ENCODE peak calls at places on chromosome 9, in nine cellular contexts. I is upper lobe of right lung, F is heart left ventricle, N is Peyer's patch, Q is neuronal stem cell, A is pancreas, R is neural progenitor cell, W is cardiac muscle cell, K is tibial artery. M is an unnamed sample. For H3K9me3, the result is how much of the 10 kb centered on the place peaks cover.

GRCh38 chr9:70091553-70091952 is 47.9 kb downstream of the MAMDC2 start:
- DNase-seq in Q (no peak), F (no peak), I (no peak), K (no peak), W (no peak), R (no peak), A (no peak), N (no peak), M (no peak)

GRCh38 chr9:76219555-76220151 is 174.6 kb downstream of the RFK start:
- DNase-seq in I (no peak), W (no peak), A (no peak), F (no peak), Q (no peak), K (no peak), N (no peak), R (peak), M (no peak)

GRCh38 chr9:117028103-117028858 is 341.2 kb downstream of the TRIM32 start:
- DNase-seq in N (no peak), F (no peak), R (peak), W (no peak), I (no peak), K (no peak), A (no peak), Q (no peak), M (no peak)

GRCh38 chr9:81108391-81108790 is 581.0 kb downstream of the TLE1 start:
- DNase-seq in K (no peak), F (no peak), A (no peak), R (no peak), I (no peak), Q (no peak), W (no peak), N (no peak), M (no peak)

GRCh38 chr9:25691786-25692185 is 13.5 kb upstream of the TUSC1 start:
- DNase-seq in F (no peak), Q (no peak), A (no peak), K (no peak), N (no peak), R (no peak), I (no peak), W (no peak), M (no peak)

GRCh38 chr9:107685399-107685798 is 195.8 kb upstream of the KLF4 start:
- DNase-seq in N (no peak), A (no peak), F (no peak), Q (no peak), I (no peak), R (no peak), K (no peak), W (no peak), M (no peak)

GRCh38 chr9:15696979-15697378 is 144.1 kb downstream of the CCDC171 start:
- DNase-seq in R (no peak), Q (no peak), A (no peak), I (no peak), W (no peak), K (no peak), N (no peak), F (no peak), M (no peak)

GRCh38 chr9:129102095-129102525 is 8.5 kb downstream of the CRAT start:
- DNase-seq in R (no peak), F (no peak), N (no peak), A (peak), K (no peak), W (no peak), Q (no peak), I (no peak), M (no peak)

GRCh38 chr9:92723299-92723625 is 41.4 kb downstream of the BICD2 start:
- DNase-seq in K (no peak), A (no peak), R (no peak), I (no peak), Q (no peak), N (no peak), W (no peak), F (no peak), M (no peak)

GRCh38 chr9:72871685-72872084 is 81.2 kb downstream of the ALDH1A1 start:
- DNase-seq in R (peak), W (no peak), Q (no peak), A (no peak), N (no peak), F (no peak), K (no peak), I (no peak), M (no peak)

GRCh38 chr9:127873886-127874285 is 3.6 kb downstream of the AK1 start:
- DNase-seq in N (no peak), I (peak), R (no peak), W (no peak), Q (no peak), A (peak), K (peak), F (peak), M (peak)

GRCh38 chr9:90766736-90767135 is 34.9 kb upstream of the SYK start:
- DNase-seq in R (no peak), F (no peak), I (no peak), N (no peak), K (no peak), Q (no peak), W (no peak), A (no peak), M (no peak)

GRCh38 chr9:111961575-111961974 is 65.0 kb downstream of the UGCG start:
- DNase-seq in N (peak), A (peak), R (no peak), K (no peak), Q (no peak), F (no peak), I (no peak), W (no peak), M (no peak)

GRCh38 chr9:98971915-98972223 is 28.2 kb downstream of the COL15A1 start:
- DNase-seq in N (no peak), K (no peak), A (no peak), I (no peak), F (no peak), W (no peak), R (no peak), Q (no peak), M (no peak)

GRCh38 chr9:3909966-3910650 is 384.3 kb upstream of the RFX3 start:
- DNase-seq in F (no peak), Q (no peak), K (no peak), W (no peak), I (no peak), A (no peak), R (no peak), N (no peak), M (no peak)

GRCh38 chr9:121833061-121833460 is 181.6 kb downstream of the DAB2IP start:
- DNase-seq in I (no peak), R (no peak), Q (no peak), F (no peak), W (no peak), N (peak), A (no peak), K (no peak), M (no peak)

GRCh38 chr9:35797311-35798109 is 6.1 kb downstream of the NPR2 start:
- DNase-seq in Q (no peak), F (no peak), W (no peak), N (no peak), I (no peak), R (no peak), A (no peak), K (no peak), M (no peak)

GRCh38 chr9:89674667-89675402 is 70.0 kb downstream of the GADD45G start:
- DNase-seq in A (no peak), Q (peak), N (peak), W (no peak), K (no peak), R (peak), F (no peak), I (no peak), M (no peak)

GRCh38 chr9:18610956-18611355 is 137.0 kb downstream of the ADAMTSL1 start:
- DNase-seq in I (no peak), K (no peak), Q (no peak), A (no peak), N (no peak), W (no peak), F (no peak), R (no peak), M (no peak)

GRCh38 chr9:3880851-3881250 is 355.1 kb upstream of the RFX3 start:
- DNase-seq in A (no peak), W (no peak), Q (no peak), K (no peak), I (no peak), R (no peak), F (no peak), N (no peak), M (no peak)

GRCh38 chr9:112380771-112381181 is 868 bp downstream of the HSDL2 start:
- DNase-seq in F (no peak), R (no peak), Q (no peak), W (peak), N (no peak), A (no peak), I (no peak), K (no peak), M (no peak)

GRCh38 chr9:6715755-6716643 is 41.8 kb upstream of the KDM4C start:
- DNase-seq in R (no peak), I (peak), A (peak), N (peak), W (no peak), F (peak), K (peak), Q (no peak), M (no peak)

GRCh38 chr9:94870793-94871558 is 144.5 kb downstream of the AOPEP start:
- DNase-seq in I (no peak), K (no peak), R (no peak), Q (no peak), W (no peak), F (peak), N (no peak), A (no peak), M (no peak)

GRCh38 chr9:77933976-77934375 is 97.6 kb downstream of the GNAQ start:
- DNase-seq in K (no peak), F (no peak), Q (no peak), W (no peak), R (no peak), N (no peak), I (no peak), A (no peak), M (no peak)

GRCh38 chr9:106697799-106698591 is 165.0 kb upstream of the ZNF462 start:
- DNase-seq in F (peak), A (peak), R (no peak), Q (no peak), W (peak), K (peak), I (peak), N (peak), M (peak)

GRCh38 chr9:77899679-77900354 is 131.8 kb downstream of the GNAQ start:
- DNase-seq in N (no peak), W (no peak), A (no peak), Q (no peak), I (no peak), F (no peak), R (no peak), K (no peak), M (no peak)

GRCh38 chr9:113187935-113188595 is 33.0 kb downstream of the FKBP15 start:
- DNase-seq in N (peak), R (no peak), A (no peak), Q (no peak), W (no peak), I (peak), K (peak), F (peak), M (peak)

GRCh38 chr9:76136986-76137385 is 246.5 kb downstream of the PCSK5 start:
- DNase-seq in K (no peak), N (no peak), R (no peak), W (no peak), I (no peak), Q (no peak), F (no peak), A (no peak), M (no peak)

GRCh38 chr9:79857188-79857587 is 285.4 kb downstream of the TLE4 start:
- DNase-seq in K (no peak), N (no peak), F (no peak), W (no peak), Q (no peak), I (no peak), A (no peak), R (no peak), M (no peak)

GRCh38 chr9:15231788-15232635 is 75.0 kb downstream of the TTC39B start:
- DNase-seq in F (no peak), R (peak), K (no peak), I (no peak), Q (no peak), A (no peak), N (peak), W (peak), M (no peak)

GRCh38 chr9:114824130-114824529 is 18.3 kb upstream of the TNFSF15 start:
- DNase-seq in A (no peak), N (no peak), Q (no peak), K (no peak), F (no peak), I (no peak), R (no peak), W (no peak), M (no peak)

GRCh38 chr9:123640792-123641222 is 284.8 kb downstream of the CRB2 start:
- DNase-seq in I (no peak), A (no peak), N (no peak), K (no peak), F (no peak), W (no peak), Q (no peak), R (no peak), M (no peak)

GRCh38 chr9:126248680-126249079 is 77.9 kb upstream of the MVB12B start:
- DNase-seq in A (no peak), Q (no peak), I (no peak), R (no peak), K (no peak), F (no peak), W (no peak), N (no peak), M (no peak)

GRCh38 chr9:20111173-20111843 is 322.5 kb upstream of the SLC24A2 start:
- DNase-seq in Q (no peak), A (no peak), N (no peak), K (no peak), W (no peak), R (no peak), F (no peak), I (no peak), M (no peak)

GRCh38 chr9:35519697-35520403 is 29.9 kb downstream of the RUSC2 start:
- DNase-seq in R (no peak), Q (no peak), K (no peak), W (no peak), A (no peak), F (no peak), I (no peak), N (no peak), M (no peak)

GRCh38 chr9:96766199-96766598 is 11.7 kb downstream of the ZNF510 start:
- DNase-seq in R (no peak), Q (no peak), N (no peak), F (no peak), W (no peak), I (no peak), K (no peak), A (no peak), M (no peak)
- H3K9me3 ChIP-seq in R (half or more), Q (under half), N (half or more), F (half or more), W (under half), I (half or more), K (half or more), A (under half), M (half or more)

GRCh38 chr9:135004772-135005171 is 82.7 kb upstream of the OLFM1 start:
- DNase-seq in Q (no peak), A (no peak), K (no peak), N (no peak), F (no peak), W (no peak), I (no peak), R (no peak), M (no peak)

GRCh38 chr9:135000647-135001245 is 83.0 kb upstream of the FCN1 start:
- DNase-seq in Q (no peak), W (no peak), K (no peak), R (peak), F (no peak), A (no peak), I (peak), N (no peak), M (no peak)

GRCh38 chr9:135001526-135001925 is 83.8 kb upstream of the FCN1 start:
- DNase-seq in Q (no peak), W (no peak), K (no peak), A (no peak), I (peak), N (no peak), F (no peak), R (no peak), M (no peak)

GRCh38 chr9:135006911-135007570 is 80.4 kb upstream of the OLFM1 start:
- DNase-seq in R (no peak), I (peak), N (no peak), Q (no peak), W (no peak), F (no peak), K (no peak), A (no peak), M (no peak)

GRCh38 chr9:135002336-135002735 is 84.6 kb upstream of the FCN1 start:
- DNase-seq in F (no peak), I (peak), K (no peak), N (no peak), A (no peak), W (no peak), R (no peak), Q (no peak), M (no peak)
- H3K9me3 ChIP-seq in F (under half), I (under half), K (under half), N (under half), A (under half), W (under half), R (under half), Q (under half), M (under half)

DNA sequence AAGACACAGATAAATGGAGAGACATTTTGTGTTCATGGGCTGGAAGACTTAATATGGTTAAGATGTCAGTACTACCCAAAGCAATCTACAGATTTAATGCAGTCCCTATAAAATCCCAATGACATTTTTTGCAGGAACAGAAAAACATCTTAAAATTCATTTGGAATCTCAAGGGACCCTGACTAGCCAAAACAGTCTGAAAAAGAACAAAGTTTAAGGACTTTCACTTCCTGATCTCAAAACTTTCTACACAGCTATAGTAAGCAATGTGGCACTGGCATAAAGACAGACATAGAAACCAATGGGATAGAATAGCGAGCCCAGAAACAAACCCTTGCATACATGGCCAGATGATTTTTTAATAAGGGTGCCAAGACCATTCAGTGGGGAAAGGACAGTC is 9.7 kb upstream of the CAMSAP1 start:
- DNase-seq in W (no peak), I (no peak), K (no peak), F (no peak), Q (no peak), N (no peak), A (no peak), R (no peak), M (no peak)
- H3K9me3 ChIP-seq in W (under half), I (under half), K (half or more), F (half or more), Q (under half), N (under half), A (under half), R (under half), M (under half)

DNA sequence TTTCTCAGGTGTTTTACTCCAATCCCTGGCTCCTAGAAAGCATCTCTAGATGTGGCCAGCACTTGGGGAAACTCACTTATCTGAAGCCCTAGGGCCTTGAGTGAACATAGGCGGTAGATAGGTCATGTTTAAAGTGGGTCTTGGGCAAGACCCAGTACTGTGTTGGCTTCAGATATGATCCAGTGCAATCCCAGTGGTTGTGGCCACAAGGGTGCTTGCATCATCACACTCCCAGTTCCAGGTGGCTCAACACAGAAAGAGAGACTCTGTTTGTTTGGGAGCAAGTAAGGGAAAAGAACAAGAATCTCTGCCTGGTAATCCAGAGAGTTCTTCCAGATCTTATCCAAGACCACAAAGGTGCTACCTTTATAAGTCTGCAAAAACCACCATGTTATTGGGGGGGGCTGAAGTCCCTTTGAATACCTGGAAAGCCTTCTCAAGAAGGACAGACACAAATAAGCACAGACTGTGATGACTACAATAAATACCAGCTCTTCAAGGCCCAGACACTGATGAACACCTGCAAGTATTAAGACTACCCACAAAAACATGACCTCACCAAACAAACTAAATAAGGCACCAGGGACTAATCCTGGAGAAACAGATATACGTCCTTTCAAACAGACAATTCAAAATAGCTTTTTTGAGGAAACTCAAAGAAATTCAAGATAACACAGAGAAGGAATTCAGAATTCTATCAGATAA is 114.7 kb downstream of the LURAP1L start:
- DNase-seq in I (no peak), F (no peak), W (no peak), A (no peak), Q (no peak), N (no peak), R (no peak), K (no peak), M (no peak)
- H3K9me3 ChIP-seq in I (under half), F (under half), W (under half), A (under half), Q (under half), N (under half), R (under half), K (under half), M (under half)

GRCh38 chr9:86562691-86563090 is 208.5 kb upstream of the TUT7 start:
- DNase-seq in W (no peak), N (no peak), A (no peak), Q (no peak), F (no peak), R (no peak), I (no peak), K (no peak), M (no peak)

GRCh38 chr9:86563350-86563749 is 209.1 kb upstream of the TUT7 start:
- DNase-seq in I (no peak), K (no peak), Q (no peak), F (no peak), R (no peak), W (no peak), N (no peak), A (no peak), M (no peak)

DNA sequence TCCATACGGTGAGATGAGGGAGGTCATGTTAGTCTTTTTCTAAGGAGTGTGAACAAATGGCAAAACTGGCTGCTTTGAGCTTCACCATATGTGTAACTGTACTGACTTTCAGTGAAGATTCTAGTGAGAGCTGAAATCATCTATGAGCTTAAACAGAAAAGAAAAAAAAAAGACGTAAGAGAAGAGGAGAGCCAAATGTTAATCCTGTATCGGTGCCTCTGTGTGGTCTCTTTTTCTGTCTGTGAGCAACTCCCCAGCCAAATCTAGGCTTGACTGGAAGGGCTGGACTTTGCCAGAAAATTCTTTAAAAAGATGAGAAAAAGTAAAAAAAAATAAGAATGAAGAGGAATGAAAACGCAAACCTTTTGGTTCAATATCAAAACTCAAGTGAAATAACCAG is 209.7 kb upstream of the TUT7 start:
- DNase-seq in A (no peak), F (no peak), W (no peak), I (no peak), Q (no peak), N (no peak), K (no peak), R (no peak), M (no peak)
- H3K9me3 ChIP-seq in A (under half), F (under half), W (under half), I (under half), Q (under half), N (under half), K (under half), R (under half), M (under half)